ENCODE peak calls at places on chromosomes 12 and 14, in six cellular contexts. A is esophagus muscularis mucosa, Q is heart left ventricle, J is transverse colon, C is Peyer's patch, R is testis. B is an unnamed sample.

GRCh38 chr12:75784591-75784990 is 247.0 kb downstream of the PHLDA1 start:
- DNase-seq in A (no peak), Q (peak), J (peak), C (no peak), R (peak), B (peak)

GRCh38 chr14:25006961-25007795 is 42.8 kb downstream of the STXBP6 start:
- DNase-seq in A (no peak), Q (no peak), J (no peak), C (no peak), R (no peak), B (no peak)

GRCh38 chr14:104353921-104354701 is 215.7 kb downstream of the KIF26A start:
- DNase-seq in A (no peak), Q (peak), J (peak), C (no peak), R (no peak), B (no peak)

GRCh38 chr14:69003626-69004025 is 24.5 kb upstream of the ACTN1 start:
- DNase-seq in A (no peak), Q (no peak), J (no peak), C (no peak), R (no peak), B (no peak)

GRCh38 chr12:65615091-65615490 is 209.2 kb upstream of the HMGA2 start:
- DNase-seq in A (no peak), Q (no peak), J (no peak), C (no peak), R (no peak), B (no peak)

GRCh38 chr14:79161576-79161975 is 991.4 kb downstream of the NRXN3 start:
- DNase-seq in A (no peak), Q (peak), J (no peak), C (no peak), R (peak), B (peak)

GRCh38 chr12:33834672-33835071 is 187.6 kb upstream of the ALG10 start:
- DNase-seq in A (no peak), Q (no peak), J (no peak), C (no peak), R (no peak), B (no peak)

GRCh38 chr12:45518516-45519235 is 210.8 kb upstream of the ARID2 start:
- DNase-seq in A (no peak), Q (no peak), J (no peak), C (no peak), R (no peak), B (no peak)

GRCh38 chr12:16880864-16881285 is 274.9 kb upstream of the LMO3 start:
- DNase-seq in A (no peak), Q (no peak), J (peak), C (peak), R (no peak), B (peak)

GRCh38 chr12:70686299-70686698 is 49.1 kb upstream of the PTPRB start:
- DNase-seq in A (no peak), Q (no peak), J (no peak), C (no peak), R (no peak), B (no peak)

GRCh38 chr14:59771577-59771976 is 99.0 kb downstream of the RTN1 start:
- DNase-seq in A (no peak), Q (no peak), J (no peak), C (no peak), R (no peak), B (no peak)

GRCh38 chr14:98906123-98906995 is 365.6 kb downstream of the BCL11B start:
- DNase-seq in A (no peak), Q (no peak), J (peak), C (no peak), R (peak), B (peak)

GRCh38 chr12:89345830-89346740 is 6.2 kb downstream of the DUSP6 start:
- DNase-seq in A (no peak), Q (peak), J (peak), C (no peak), R (peak), B (peak)

GRCh38 chr14:50260511-50260910 is 29.1 kb upstream of the SOS2 start:
- DNase-seq in A (no peak), Q (no peak), J (no peak), C (no peak), R (peak), B (no peak)

GRCh38 chr12:25322351-25322750 is 71.6 kb upstream of the KRAS start:
- DNase-seq in A (no peak), Q (no peak), J (no peak), C (no peak), R (no peak), B (no peak)

GRCh38 chr14:65069874-65070709 is 32.2 kb downstream of the MAX start:
- DNase-seq in A (no peak), Q (no peak), J (peak), C (peak), R (no peak), B (peak)

GRCh38 chr14:33210304-33210703 is 271.6 kb downstream of the NPAS3 start:
- DNase-seq in A (no peak), Q (no peak), J (no peak), C (no peak), R (no peak), B (peak)

GRCh38 chr12:40107803-40108620 is 2.1 kb upstream of the SLC2A13 start:
- DNase-seq in A (no peak), Q (no peak), J (no peak), C (no peak), R (no peak), B (no peak)

GRCh38 chr12:47577213-47577612 is 128.6 kb downstream of the RPAP3 start:
- DNase-seq in A (no peak), Q (no peak), J (no peak), C (no peak), R (no peak), B (no peak)

GRCh38 chr12:4908694-4909396 is 860 bp upstream of the KCNA1 start:
- DNase-seq in A (peak), Q (no peak), J (no peak), C (no peak), R (no peak), B (peak)

GRCh38 chr12:89756638-89757321 is 48.1 kb upstream of the ATP2B1 start:
- DNase-seq in A (no peak), Q (no peak), J (no peak), C (no peak), R (no peak), B (no peak)

GRCh38 chr12:100867639-100868393 is 73.2 kb downstream of the ANO4 start:
- DNase-seq in A (no peak), Q (no peak), J (no peak), C (no peak), R (no peak), B (no peak)

GRCh38 chr14:103562135-103562384 is 397 bp downstream of the BAG5 start:
- DNase-seq in A (no peak), Q (peak), J (peak), C (no peak), R (no peak), B (no peak)

GRCh38 chr12:39966251-39966650 is 139.6 kb downstream of the SLC2A13 start:
- DNase-seq in A (no peak), Q (no peak), J (no peak), C (no peak), R (no peak), B (no peak)

DNA sequence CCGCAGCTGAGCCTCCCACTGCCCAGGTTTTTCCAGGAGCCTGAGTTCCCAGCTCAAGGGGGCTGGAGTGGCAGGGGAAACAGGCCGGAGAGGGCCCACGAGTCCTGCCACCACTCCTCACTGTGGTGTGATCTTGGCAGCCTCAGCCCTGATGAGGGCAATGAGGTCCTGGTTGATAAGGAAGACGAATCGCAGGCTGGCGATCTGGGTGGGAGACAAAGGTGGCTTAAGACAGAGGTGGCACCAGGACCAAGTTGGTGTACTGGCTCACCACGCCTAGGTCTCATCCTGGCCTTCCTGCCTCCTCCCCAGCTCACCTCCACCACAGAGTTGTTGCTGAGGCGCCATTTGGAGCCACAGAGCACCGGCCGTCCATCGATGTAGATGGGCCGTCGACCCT is 9.4 kb downstream of the MCRS1 start:
- DNase-seq in A (no peak), Q (no peak), J (no peak), C (no peak), R (no peak), B (no peak)
- TF ChIP-seq POLR2A in A (no peak), Q (no peak), J (no peak), C (no peak), R (no peak), B (no peak)

DNA sequence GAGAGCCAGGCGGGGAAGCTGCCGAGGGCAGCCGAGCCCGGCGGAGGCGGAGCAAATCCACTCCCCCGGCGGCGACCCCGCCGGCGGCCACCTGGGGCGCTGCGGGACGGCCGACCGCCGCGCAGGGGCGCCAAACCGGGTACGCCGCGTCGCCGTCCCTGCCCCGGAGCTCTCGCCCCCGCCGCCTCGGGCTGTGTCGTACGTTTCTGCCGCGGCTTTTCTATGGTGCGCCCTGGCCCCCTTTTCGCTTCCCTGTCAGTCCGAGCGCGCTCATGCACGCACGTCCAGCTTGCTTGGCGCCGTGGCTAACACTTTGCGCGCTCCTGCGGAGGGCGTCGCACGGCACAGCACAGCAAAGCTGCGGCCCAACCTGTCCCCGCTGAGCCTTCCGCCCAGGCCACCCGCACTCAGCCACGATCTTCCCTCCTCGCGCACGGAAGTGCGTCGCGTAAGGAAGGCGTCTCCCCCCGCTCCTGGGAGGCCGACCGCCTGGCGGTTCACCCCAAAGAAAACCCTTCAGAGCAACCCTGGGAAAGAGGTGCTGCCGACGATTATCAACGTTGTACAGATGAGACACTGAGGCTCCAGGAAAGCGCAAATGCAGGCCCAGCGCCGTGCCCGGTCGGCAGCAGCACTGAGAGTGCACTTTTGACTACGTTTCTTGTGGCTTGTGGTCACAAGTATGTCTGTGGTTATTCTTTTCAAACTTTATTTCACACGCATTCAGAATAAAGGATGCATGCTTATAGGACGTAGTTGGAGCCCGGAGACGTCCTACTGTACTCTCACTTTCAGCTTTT is at the start of gene HECTD1:
- DNase-seq in A (peak), Q (peak), J (peak), C (peak), R (peak), B (peak)
- TF ChIP-seq POLR2A in A (peak), Q (peak), J (peak), C (peak), R (no peak), B (peak)

DNA sequence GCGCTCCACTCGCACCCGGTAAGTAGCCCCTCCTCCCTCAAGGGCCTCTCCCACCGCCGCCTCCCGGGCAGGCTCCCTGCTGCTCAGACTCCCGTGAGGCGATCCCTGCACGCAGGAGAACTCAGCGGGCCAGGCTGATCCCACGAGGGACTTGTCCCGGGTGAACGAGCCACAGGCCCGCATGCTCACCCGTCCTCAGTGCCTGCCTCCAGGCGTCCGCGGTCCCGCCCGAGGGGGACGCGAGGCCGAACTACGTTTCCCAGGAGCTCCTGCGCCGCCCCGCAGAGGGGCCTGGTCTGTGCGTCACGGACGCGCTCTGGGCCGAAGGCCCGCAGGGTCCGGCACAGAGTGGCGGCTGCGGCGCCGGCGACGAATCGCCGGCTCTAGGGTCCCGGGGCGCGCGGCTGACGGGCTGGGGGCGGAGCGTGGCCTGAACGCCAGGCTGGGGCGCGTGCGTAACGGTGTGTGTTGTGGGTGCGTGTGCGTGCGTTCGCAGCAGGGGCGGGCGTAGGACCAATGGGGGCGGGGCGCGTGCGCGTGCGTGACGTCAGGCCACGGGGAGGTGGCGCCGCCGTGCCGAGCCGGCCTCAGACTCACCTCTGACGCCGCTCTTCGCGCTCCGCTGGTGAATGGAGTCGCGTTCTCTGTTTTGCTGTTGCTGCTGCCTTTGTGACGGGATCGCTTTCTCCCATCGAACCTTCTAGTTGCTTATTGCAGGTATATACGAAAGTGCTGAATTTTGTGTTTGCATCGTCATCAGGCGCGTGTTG is at the start of the genes ZNF10 and ZNF891:
- DNase-seq in A (peak), Q (peak), J (peak), C (peak), R (peak), B (peak)
- TF ChIP-seq POLR2A in A (peak), Q (peak), J (peak), C (peak), R (peak), B (no peak)

DNA sequence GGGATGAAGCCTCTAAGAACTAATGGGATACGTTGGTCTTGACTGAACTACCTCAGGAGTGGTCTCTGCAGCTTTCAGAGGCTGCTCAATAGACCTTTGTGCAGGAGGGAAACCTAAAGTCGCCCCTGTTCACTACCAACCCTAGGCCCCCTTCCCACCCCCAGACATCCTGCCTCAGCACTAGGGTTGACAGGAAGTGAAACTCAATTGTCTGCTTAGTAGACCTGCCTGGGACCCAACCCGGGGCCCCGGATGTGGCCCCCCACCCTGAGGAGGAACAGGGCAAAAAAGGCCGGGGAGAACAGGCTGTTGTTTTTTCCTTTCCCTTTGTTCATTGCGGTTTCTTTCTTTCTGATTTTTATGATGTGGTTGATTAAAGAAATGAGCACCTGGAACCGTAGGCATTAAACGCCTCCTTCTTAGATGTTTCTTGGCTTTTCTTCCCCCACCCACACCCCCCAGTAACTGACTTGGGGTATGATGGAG is 1.6 kb upstream of the DGKA start:
- DNase-seq in A (no peak), Q (no peak), J (peak), C (no peak), R (no peak), B (no peak)
- TF ChIP-seq POLR2A in A (no peak), Q (no peak), J (peak), C (no peak), R (no peak), B (no peak)

GRCh38 chr12:130832561-130833209 is 6.4 kb downstream of the STX2 start:
- DNase-seq in A (no peak), Q (no peak), J (no peak), C (no peak), R (no peak), B (no peak)
- TF ChIP-seq POLR2A in A (no peak), Q (no peak), J (no peak), C (no peak), R (no peak), B (no peak)

GRCh38 chr14:61542848-61543790 is 152.2 kb upstream of the HIF1A start:
- DNase-seq in A (no peak), Q (no peak), J (no peak), C (no peak), R (peak), B (peak)

GRCh38 chr14:61538464-61539022 is 156.8 kb upstream of the HIF1A start:
- DNase-seq in A (no peak), Q (no peak), J (no peak), C (no peak), R (no peak), B (no peak)

GRCh38 chr14:61539631-61540030 is 155.7 kb upstream of the HIF1A start:
- DNase-seq in A (no peak), Q (no peak), J (no peak), C (no peak), R (no peak), B (peak)

GRCh38 chr14:61543946-61544345 is 151.4 kb upstream of the HIF1A start:
- DNase-seq in A (no peak), Q (no peak), J (no peak), C (no peak), R (no peak), B (no peak)

DNA sequence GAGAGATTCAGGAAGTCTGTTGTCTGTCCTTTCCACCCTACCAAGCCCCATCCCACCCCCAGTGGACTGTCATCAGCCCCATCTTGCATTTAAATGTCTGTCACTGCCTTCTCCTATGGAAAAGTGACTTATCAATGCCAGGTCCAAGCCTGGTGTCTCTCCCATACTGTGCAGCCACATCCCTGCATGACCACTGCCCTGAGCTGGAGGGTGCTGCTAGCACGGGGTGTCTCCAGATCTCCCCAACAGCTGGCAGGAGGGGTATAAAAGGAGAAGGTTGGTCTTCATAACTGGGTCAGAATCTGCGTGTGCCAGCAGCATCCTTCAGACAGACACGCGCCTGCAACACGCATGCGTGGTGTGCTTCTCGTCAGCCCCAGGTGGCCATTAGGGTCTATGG is 154.4 kb upstream of the HIF1A start:
- DNase-seq in A (no peak), Q (no peak), J (no peak), C (no peak), R (no peak), B (no peak)
- TF ChIP-seq POLR2A in A (no peak), Q (no peak), J (no peak), C (no peak), R (no peak), B (no peak)

GRCh38 chr12:93570552-93571359 is 1.7 kb upstream of the SOCS2 start:
- DNase-seq in A (peak), Q (peak), J (peak), C (peak), R (peak), B (peak)

GRCh38 chr12:93571360-93571853 is 1.1 kb upstream of the SOCS2 start:
- DNase-seq in A (no peak), Q (peak), J (peak), C (peak), R (peak), B (peak)

GRCh38 chr12:93569301-93569655 is 3.2 kb upstream of the SOCS2 start:
- DNase-seq in A (no peak), Q (no peak), J (no peak), C (no peak), R (no peak), B (no peak)

GRCh38 chr12:93568091-93568490 is 4.4 kb upstream of the SOCS2 start:
- DNase-seq in A (no peak), Q (no peak), J (no peak), C (no peak), R (no peak), B (no peak)

GRCh38 chr12:93569656-93570551 is 2.6 kb upstream of the SOCS2 start:
- DNase-seq in A (peak), Q (peak), J (peak), C (peak), R (peak), B (peak)
- TF ChIP-seq POLR2A in A (no peak), Q (no peak), J (no peak), C (no peak), R (no peak), B (peak)

DNA sequence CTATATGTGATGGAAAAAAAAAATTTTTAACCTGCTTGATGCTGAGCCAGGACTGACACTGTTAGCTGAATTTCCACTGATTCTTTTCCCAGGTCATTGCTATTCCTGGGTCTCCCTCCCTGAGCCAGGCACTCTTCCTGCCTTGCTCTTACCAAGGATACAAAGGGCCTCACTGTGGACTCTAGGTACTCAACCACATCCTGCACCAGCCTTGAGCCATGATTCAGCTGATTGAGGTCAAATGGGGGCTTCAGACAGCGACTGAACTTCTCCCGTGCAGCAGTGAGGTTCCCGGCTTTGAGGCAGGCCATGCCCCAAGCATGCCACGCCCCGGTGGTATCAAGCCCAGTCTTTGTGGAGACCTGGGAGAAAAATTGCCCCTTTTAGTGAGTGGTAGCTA is 54.3 kb downstream of the ZFYVE26 start:
- DNase-seq in A (no peak), Q (no peak), J (no peak), C (no peak), R (no peak), B (no peak)
- TF ChIP-seq POLR2A in A (no peak), Q (no peak), J (no peak), C (no peak), R (no peak), B (no peak)

DNA sequence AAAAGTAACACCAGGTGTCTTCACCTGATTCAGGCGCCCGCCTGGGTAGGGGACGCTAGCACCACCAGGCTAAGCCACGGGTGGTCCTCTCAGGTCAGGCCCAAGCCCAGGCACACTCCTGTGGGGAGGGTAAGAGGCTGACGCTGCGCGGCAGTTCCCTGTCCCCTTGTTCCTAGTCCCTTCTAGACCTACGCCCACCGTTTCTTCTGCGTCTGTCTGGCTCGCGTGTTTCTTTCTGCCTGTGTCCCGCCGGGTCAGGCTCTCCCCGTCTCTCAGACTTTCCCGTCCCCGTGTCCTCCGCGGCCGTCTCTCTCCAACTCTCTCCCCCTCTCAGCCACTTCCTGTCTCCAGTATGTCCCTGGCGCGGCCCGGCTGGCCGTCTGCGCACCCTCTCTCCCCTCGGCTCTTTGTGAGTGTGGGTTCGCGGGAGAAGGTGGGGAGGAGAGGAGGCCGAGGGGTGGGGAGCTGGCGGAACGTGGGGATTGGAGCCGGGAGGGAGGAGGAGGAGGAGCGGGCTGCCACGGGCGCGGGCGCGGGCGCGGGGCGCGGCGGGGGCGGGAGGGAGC is 3.1 kb upstream of the TNS2 start:
- DNase-seq in A (peak), Q (peak), J (peak), C (no peak), R (peak), B (peak)
- TF ChIP-seq POLR2A in A (peak), Q (peak), J (peak), C (peak), R (peak), B (peak)

B was measured in thyroid gland.